ENCODE peak calls at places on chromosome 1, in eight cellular contexts. J, O, R, Z, L, M, Y and S are unnamed samples.

GRCh38 chr1:157412308-157412707 is 140.0 kb downstream of the FCRL5 start:
- DNase-seq in M (no peak), J (no peak), Z (no peak), L (no peak), O (no peak), R (no peak), Y (no peak), S (no peak)

GRCh38 chr1:13812456-13813397 is 112.7 kb downstream of the PRDM2 start:
- DNase-seq in J (no peak), R (no peak), O (no peak), M (no peak), Y (no peak), Z (no peak), L (no peak), S (no peak)

GRCh38 chr1:203178083-203178482 is 2.5 kb upstream of the MYBPH start:
- DNase-seq in R (no peak), Y (no peak), O (no peak), L (no peak), J (no peak), M (no peak), Z (no peak), S (no peak)

GRCh38 chr1:108569097-108569728 is 9.3 kb downstream of the EEIG2 start:
- DNase-seq in Z (no peak), L (no peak), M (no peak), O (no peak), R (no peak), J (no peak), Y (no peak), S (no peak)

GRCh38 chr1:11339346-11340247 is 66.6 kb downstream of the UBIAD1 start:
- DNase-seq in L (no peak), Y (peak), R (no peak), O (no peak), Z (no peak), M (no peak), J (no peak), S (no peak)

GRCh38 chr1:7675431-7676273 is 95.4 kb upstream of the VAMP3 start:
- DNase-seq in L (no peak), M (no peak), Y (no peak), J (no peak), Z (no peak), R (no peak), O (no peak), S (no peak)

GRCh38 chr1:3064901-3065300 is 4.1 kb upstream of the PRDM16 start:
- DNase-seq in J (no peak), M (no peak), Z (no peak), L (no peak), Y (no peak), R (no peak), O (no peak), S (no peak)

GRCh38 chr1:6634278-6635052 is 9.8 kb downstream of the THAP3 start:
- DNase-seq in O (no peak), L (no peak), Y (peak), Z (no peak), R (no peak), J (peak), M (no peak), S (peak)

GRCh38 chr1:170196490-170196889 is 50.7 kb downstream of the NTMT2 start:
- DNase-seq in Y (no peak), J (no peak), L (no peak), R (no peak), Z (no peak), O (no peak), M (no peak), S (no peak)

GRCh38 chr1:4379451-4380175 is 274.8 kb upstream of the AJAP1 start:
- DNase-seq in J (no peak), Z (no peak), Y (no peak), R (no peak), M (no peak), O (no peak), L (no peak), S (peak)

GRCh38 chr1:239601108-239601507 is 214.7 kb downstream of the CHRM3 start:
- DNase-seq in M (no peak), R (no peak), J (no peak), Z (no peak), Y (no peak), L (no peak), O (no peak), S (no peak)

GRCh38 chr1:214451591-214451990 is 99.8 kb downstream of the PTPN14 start:
- DNase-seq in R (no peak), O (no peak), Z (no peak), M (no peak), L (no peak), Y (no peak), J (no peak), S (peak)

GRCh38 chr1:223423641-223424233 is 30.5 kb downstream of the CCDC185 start:
- DNase-seq in L (no peak), M (no peak), Z (no peak), J (no peak), O (no peak), Y (no peak), R (no peak), S (no peak)

GRCh38 chr1:68495968-68496679 is 758 bp downstream of the DEPDC1 start:
- DNase-seq in J (no peak), O (no peak), L (no peak), R (no peak), M (no peak), Z (no peak), Y (no peak), S (peak)

GRCh38 chr1:208291923-208292711 is 47.9 kb upstream of the PLXNA2 start:
- DNase-seq in L (no peak), Y (no peak), O (no peak), M (no peak), Z (no peak), R (no peak), J (no peak), S (no peak)

GRCh38 chr1:204077979-204078696 is 5.2 kb downstream of the SOX13 start:
- DNase-seq in O (no peak), L (peak), R (no peak), Y (no peak), Z (peak), M (no peak), J (no peak), S (no peak)

GRCh38 chr1:174021611-174022079 is 512 bp downstream of the RC3H1 start:
- DNase-seq in O (no peak), Y (peak), M (no peak), R (no peak), L (peak), J (peak), Z (peak), S (peak)

GRCh38 chr1:184223216-184223615 is 163.6 kb upstream of the C1orf21 start:
- DNase-seq in M (no peak), Z (no peak), R (no peak), O (no peak), Y (no peak), L (peak), J (no peak), S (no peak)

GRCh38 chr1:47434051-47434842 is 3.6 kb upstream of the FOXD2 start:
- DNase-seq in Y (peak), R (no peak), L (no peak), O (no peak), M (no peak), Z (no peak), J (no peak), S (no peak)

GRCh38 chr1:205293350-205294074 is 28.0 kb downstream of the NUAK2 start:
- DNase-seq in Z (no peak), R (no peak), O (no peak), L (no peak), M (no peak), Y (no peak), J (no peak), S (no peak)

GRCh38 chr1:195590649-195591048 is 1017.6 kb downstream of the KCNT2 start:
- DNase-seq in O (no peak), L (no peak), Y (no peak), J (no peak), M (no peak), Z (no peak), R (no peak), S (no peak)

GRCh38 chr1:115717541-115717940 is 51.0 kb downstream of the CASQ2 start:
- DNase-seq in Z (peak), Y (peak), L (no peak), O (no peak), J (peak), R (no peak), M (no peak), S (peak)

GRCh38 chr1:183310753-183311465 is 107.3 kb downstream of the NMNAT2 start:
- DNase-seq in R (peak), Z (no peak), M (peak), J (no peak), Y (no peak), O (no peak), L (no peak), S (peak)

GRCh38 chr1:61496501-61496900 is 228.4 kb downstream of the TM2D1 start:
- DNase-seq in O (no peak), Z (no peak), M (no peak), R (peak), Y (no peak), L (no peak), J (no peak), S (no peak)

GRCh38 chr1:204203206-204203767 is 7.0 kb upstream of the KISS1 start:
- DNase-seq in R (no peak), J (no peak), M (no peak), Z (no peak), Y (no peak), L (no peak), O (no peak), S (no peak)

GRCh38 chr1:69524010-69524409 is 43.7 kb upstream of the LRRC7 start:
- DNase-seq in Z (no peak), Y (no peak), M (no peak), J (no peak), R (no peak), L (no peak), O (no peak), S (no peak)

GRCh38 chr1:15609631-15610030 is 7.6 kb upstream of the DDI2 start:
- DNase-seq in O (no peak), M (no peak), L (no peak), J (no peak), Z (no peak), Y (no peak), R (no peak), S (no peak)

GRCh38 chr1:209473023-209473422 is 110.5 kb upstream of the CAMK1G start:
- DNase-seq in O (no peak), Y (no peak), L (no peak), Z (no peak), R (no peak), J (no peak), M (no peak), S (no peak)

GRCh38 chr1:41648230-41648629 is 163.7 kb upstream of the EDN2 start:
- DNase-seq in M (no peak), Y (no peak), O (no peak), R (no peak), L (no peak), Z (no peak), J (no peak), S (no peak)

GRCh38 chr1:246126580-246126979 is 380.5 kb downstream of the SMYD3 start:
- DNase-seq in R (no peak), L (no peak), M (no peak), J (no peak), Y (no peak), O (no peak), Z (no peak), S (no peak)